ENCODE peak calls at places on chromosomes 13 and 19, in six cellular contexts. H is tibial nerve, M is choroid plexus epithelial cell, C is progenitor cell of endocrine pancreas, Z is GM12865, A is PC-3. W is an unnamed sample.

GRCh38 chr13:27536361-27537101 is 83.8 kb downstream of the LNX2 start:
- DNase-seq in Z (no peak), C (no peak), H (no peak), A (no peak), M (no peak), W (no peak)

GRCh38 chr13:113400621-113401451 is 36.9 kb upstream of the GRTP1 start:
- DNase-seq in Z (no peak), C (no peak), A (no peak), M (no peak), H (no peak), W (no peak)

GRCh38 chr13:78978381-78978998 is 319.5 kb upstream of the OBI1 start:
- DNase-seq in H (peak), Z (peak), C (no peak), A (peak), M (peak), W (no peak)

GRCh38 chr13:97768134-97768533 is 185.3 kb upstream of the IPO5 start:
- DNase-seq in M (no peak), C (no peak), Z (no peak), H (no peak), A (no peak), W (no peak)

GRCh38 chr13:66660013-66660804 is 569.9 kb downstream of the PCDH9 start:
- DNase-seq in Z (no peak), H (no peak), M (peak), A (peak), C (no peak), W (no peak)

GRCh38 chr19:35266904-35267817 is 1.6 kb upstream of the USF2 start:
- DNase-seq in M (peak), C (no peak), Z (peak), A (peak), H (peak), W (no peak)

GRCh38 chr13:31987535-31988170 is 43.9 kb upstream of the FRY start:
- DNase-seq in M (peak), C (no peak), A (no peak), Z (no peak), H (no peak), W (no peak)

GRCh38 chr13:84896128-84896527 is 903.1 kb downstream of the SLITRK6 start:
- DNase-seq in H (no peak), C (peak), A (peak), M (peak), Z (peak), W (no peak)

GRCh38 chr19:45470147-45471081 is 2.6 kb downstream of the FOSB start:
- DNase-seq in H (peak), M (peak), C (no peak), Z (no peak), A (peak), W (no peak)

GRCh38 chr19:43809762-43810696 is 7.8 kb upstream of the LYPD5 start:
- DNase-seq in M (peak), Z (peak), H (no peak), C (no peak), A (peak), W (no peak)

GRCh38 chr13:50360637-50361036 is 345.4 kb downstream of the KCNRG start:
- DNase-seq in H (no peak), A (no peak), M (no peak), C (no peak), Z (no peak), W (no peak)

GRCh38 chr13:93505104-93505952 is 278.7 kb downstream of the GPC6 start:
- DNase-seq in A (peak), Z (no peak), H (no peak), M (peak), C (no peak), W (no peak)

GRCh38 chr19:28596561-28597071 is 616.3 kb downstream of the UQCRFS1 start:
- DNase-seq in Z (no peak), M (no peak), C (no peak), A (no peak), H (no peak), W (no peak)

GRCh38 chr19:35596366-35596999 is 10.5 kb downstream of the PMIS2 start:
- DNase-seq in H (no peak), M (peak), A (no peak), Z (peak), C (no peak), W (no peak)

GRCh38 chr13:113437408-113438010 is 15.8 kb downstream of the ADPRHL1 start:
- DNase-seq in A (no peak), H (no peak), Z (no peak), C (no peak), M (no peak), W (no peak)

GRCh38 chr13:89169951-89170350 is 1498.8 kb downstream of the SLITRK5 start:
- DNase-seq in H (no peak), Z (no peak), A (no peak), C (no peak), M (no peak), W (no peak)

GRCh38 chr13:87554045-87554444 is 117.1 kb upstream of the SLITRK5 start:
- DNase-seq in C (no peak), A (no peak), H (no peak), M (no peak), Z (no peak), W (no peak)

GRCh38 chr13:37414667-37415066 is 183.9 kb downstream of the POSTN start:
- DNase-seq in A (no peak), H (no peak), Z (no peak), M (no peak), C (no peak), W (no peak)

GRCh38 chr19:3124630-3125029 is 11.2 kb upstream of the GNA15 start:
- DNase-seq in Z (no peak), M (no peak), H (no peak), C (no peak), A (no peak), W (no peak)

GRCh38 chr19:3131168-3131567 is 4.7 kb upstream of the GNA15 start:
- DNase-seq in Z (no peak), H (no peak), M (no peak), C (no peak), A (no peak), W (no peak)

GRCh38 chr19:3132971-3133792 is 2.7 kb upstream of the GNA15 start:
- DNase-seq in H (peak), A (no peak), C (no peak), M (peak), Z (peak), W (no peak)

GRCh38 chr19:3125900-3126524 is 9.8 kb upstream of the GNA15 start:
- DNase-seq in C (peak), Z (peak), M (peak), A (peak), H (no peak), W (no peak)

DNA sequence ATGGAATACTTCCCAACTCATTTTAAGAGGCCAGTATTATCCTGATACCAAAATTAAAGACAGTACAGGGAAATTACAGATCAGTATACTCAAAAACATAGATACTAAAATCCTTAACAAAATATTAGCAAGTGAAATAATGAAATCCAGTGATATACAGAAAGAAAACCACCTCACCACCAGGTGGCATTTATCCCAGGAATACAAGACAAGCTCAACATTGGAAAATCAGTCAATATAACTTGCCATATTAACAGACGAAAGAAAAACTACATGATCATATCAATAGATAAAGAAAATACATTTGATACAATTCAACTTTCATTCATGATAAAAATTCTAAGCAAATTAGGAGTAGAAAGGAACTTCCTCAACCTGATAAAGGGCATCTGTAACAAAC is 6.7 kb upstream of the GNA15 start:
- DNase-seq in H (peak), C (no peak), M (peak), Z (peak), A (peak), W (no peak)
- TF ChIP-seq CTCF in H (no peak), C (peak), M (peak), Z (peak), A (peak), W (peak)

GRCh38 chr13:98826156-98826555 is 73.7 kb upstream of the SLC15A1 start:
- DNase-seq in H (no peak), C (no peak), M (peak), Z (no peak), A (no peak), W (no peak)

GRCh38 chr13:98829541-98829940 is 77.1 kb upstream of the SLC15A1 start:
- DNase-seq in C (no peak), M (no peak), Z (no peak), H (no peak), A (no peak), W (no peak)

GRCh38 chr13:98825659-98826058 is 73.2 kb upstream of the SLC15A1 start:
- DNase-seq in A (no peak), Z (no peak), C (no peak), M (no peak), H (no peak), W (no peak)

GRCh38 chr13:98828614-98829013 is 76.1 kb upstream of the SLC15A1 start:
- DNase-seq in M (no peak), A (no peak), H (no peak), C (no peak), Z (no peak), W (no peak)

GRCh38 chr13:98827449-98827848 is 75.0 kb upstream of the SLC15A1 start:
- DNase-seq in A (no peak), Z (no peak), M (no peak), C (no peak), H (no peak), W (no peak)
- TF ChIP-seq CTCF in A (no peak), Z (no peak), M (no peak), C (peak), H (no peak), W (no peak)

GRCh38 chr19:11659612-11660011 is 62.3 kb downstream of the ZNF627 start:
- DNase-seq in M (peak), Z (no peak), A (peak), H (no peak), C (no peak), W (no peak)
- TF ChIP-seq CTCF in M (peak), Z (no peak), A (peak), H (no peak), C (peak), W (peak)

GRCh38 chr19:21335721-21336120 is 6.5 kb upstream of the ZNF708 start:
- DNase-seq in A (no peak), C (no peak), H (no peak), M (no peak), Z (no peak), W (no peak)
- TF ChIP-seq CTCF in A (no peak), C (no peak), H (no peak), M (no peak), Z (no peak), W (no peak)

DNA sequence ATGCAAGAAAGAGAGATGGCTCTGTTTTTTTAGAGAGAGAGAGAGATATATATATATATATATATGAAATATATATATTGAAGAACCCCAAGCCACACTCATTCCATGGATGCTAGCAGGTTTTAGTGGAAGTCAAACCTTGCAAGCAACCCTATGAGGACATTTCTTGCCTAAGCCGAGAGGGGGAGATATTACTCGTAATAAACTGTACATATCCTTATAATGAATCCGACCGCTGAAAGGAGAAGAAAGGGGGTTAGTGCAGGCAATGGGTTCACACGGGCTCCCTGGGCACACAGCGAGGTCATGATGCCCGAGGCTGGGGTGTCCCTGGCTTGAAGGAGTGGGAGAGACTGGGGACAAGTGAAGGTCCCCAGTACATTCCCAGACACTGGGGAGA is 78.3 kb downstream of the IER2 start:
- DNase-seq in A (peak), C (no peak), M (no peak), H (no peak), Z (no peak), W (no peak)
- TF ChIP-seq CTCF in A (peak), C (no peak), M (no peak), H (no peak), Z (peak), W (no peak)

GRCh38 chr19:53818756-53819155 is 5.4 kb downstream of the NLRP12 start:
- DNase-seq in H (no peak), C (no peak), Z (no peak), M (no peak), A (no peak), W (no peak)
- TF ChIP-seq CTCF in H (no peak), C (no peak), Z (no peak), M (no peak), A (no peak), W (no peak)

GRCh38 chr13:109880371-109881346 is 94.3 kb upstream of the IRS2 start:
- DNase-seq in A (no peak), M (no peak), C (no peak), Z (no peak), H (no peak), W (no peak)
- TF ChIP-seq CTCF in A (no peak), M (no peak), C (no peak), Z (no peak), H (no peak), W (no peak)

DNA sequence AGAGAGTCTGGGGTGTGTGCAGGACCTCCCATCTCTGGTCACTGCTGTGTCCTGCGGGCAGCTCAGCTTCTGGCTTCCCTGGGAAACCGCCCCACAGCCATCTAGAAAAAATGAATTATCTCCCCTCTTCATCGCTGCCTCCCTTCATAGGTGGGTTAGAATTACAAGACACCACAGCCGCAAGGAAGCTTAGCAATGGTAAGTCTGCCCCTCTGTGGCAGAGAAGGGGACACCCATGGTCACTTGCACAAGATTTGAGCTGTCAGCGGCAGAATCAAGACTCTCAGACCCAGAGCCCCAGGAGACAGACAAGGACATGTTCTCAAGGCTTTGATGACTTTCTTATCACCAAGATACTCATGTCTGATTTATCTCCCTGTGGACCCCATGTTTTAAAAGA is 110.8 kb upstream of the PABPC3 start:
- DNase-seq in Z (peak), A (no peak), C (no peak), M (no peak), H (no peak), W (no peak)
- TF ChIP-seq CTCF in Z (peak), A (no peak), C (peak), M (no peak), H (no peak), W (no peak)

DNA sequence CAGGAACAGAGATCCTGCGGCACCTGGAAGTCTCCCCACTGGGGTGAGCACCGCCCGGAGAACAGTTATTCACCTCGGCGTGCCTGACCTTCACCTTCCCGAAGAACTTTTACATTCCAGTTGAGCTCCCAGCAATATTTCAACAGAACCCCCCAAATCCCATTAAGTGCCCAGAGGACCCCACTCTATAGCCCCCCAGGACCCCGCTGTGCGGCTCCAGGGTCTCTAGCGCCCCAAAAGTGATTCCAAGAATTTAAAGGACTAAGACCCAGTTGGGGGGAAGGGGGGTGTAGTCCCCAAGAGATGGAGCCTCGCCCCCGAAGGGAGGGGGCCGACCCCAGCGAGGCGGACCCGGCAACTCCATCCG is 480 bp downstream of the GPR108 start:
- DNase-seq in H (no peak), Z (no peak), C (no peak), M (no peak), A (no peak), W (no peak)
- TF ChIP-seq CTCF in H (no peak), Z (no peak), C (peak), M (no peak), A (no peak), W (peak)

W was measured in osteocyte.